ENCODE peak calls at places on chromosome 17, in seven cellular contexts. One of them, this sample, is unnamed.

GRCh38 chr17:3043737-3044365 is 19.6 kb downstream of the OR1D5 start:
- DNase-seq in astrocyte: no peak
- DNase-seq in astrocyte of the spinal cord: no peak
- DNase-seq in AG04450: no peak
- DNase-seq in tibial nerve: no peak
- DNase-seq in OCI-LY7: peak
- DNase-seq in transverse colon: no peak
- DNase-seq in this sample: peak

GRCh38 chr17:49565948-49566491 is 9.7 kb upstream of the NXPH3 start:
- DNase-seq in astrocyte: no peak
- DNase-seq in astrocyte of the spinal cord: peak
- DNase-seq in AG04450: no peak
- DNase-seq in tibial nerve: peak
- DNase-seq in OCI-LY7: no peak
- DNase-seq in transverse colon: peak
- DNase-seq in this sample: no peak

GRCh38 chr17:63783522-63783921 is 9.6 kb downstream of the DDX42 start:
- DNase-seq in astrocyte: no peak
- DNase-seq in astrocyte of the spinal cord: no peak
- DNase-seq in AG04450: no peak
- DNase-seq in tibial nerve: no peak
- DNase-seq in OCI-LY7: no peak
- DNase-seq in transverse colon: no peak
- DNase-seq in this sample: no peak

GRCh38 chr17:35287286-35287811 is 44.5 kb downstream of the SLFN5 start:
- DNase-seq in astrocyte: no peak
- DNase-seq in astrocyte of the spinal cord: no peak
- DNase-seq in AG04450: no peak
- DNase-seq in tibial nerve: no peak
- DNase-seq in OCI-LY7: no peak
- DNase-seq in transverse colon: no peak
- DNase-seq in this sample: peak

GRCh38 chr17:61251939-61252865 is 147.4 kb upstream of the TBX2 start:
- DNase-seq in astrocyte: peak
- DNase-seq in astrocyte of the spinal cord: peak
- DNase-seq in AG04450: peak
- DNase-seq in tibial nerve: peak
- DNase-seq in OCI-LY7: no peak
- DNase-seq in transverse colon: peak
- DNase-seq in this sample: peak

GRCh38 chr17:77209330-77209748 is 68.6 kb downstream of the SEC14L1 start:
- DNase-seq in astrocyte: no peak
- DNase-seq in astrocyte of the spinal cord: no peak
- DNase-seq in AG04450: no peak
- DNase-seq in tibial nerve: no peak
- DNase-seq in OCI-LY7: no peak
- DNase-seq in transverse colon: no peak
- DNase-seq in this sample: no peak

GRCh38 chr17:43367588-43368242 is 31.1 kb upstream of the ARL4D start:
- DNase-seq in astrocyte: peak
- DNase-seq in astrocyte of the spinal cord: peak
- DNase-seq in AG04450: peak
- DNase-seq in tibial nerve: no peak
- DNase-seq in OCI-LY7: peak
- DNase-seq in transverse colon: no peak
- DNase-seq in this sample: peak

GRCh38 chr17:27206447-27206846 is 87.5 kb upstream of the WSB1 start:
- DNase-seq in astrocyte: no peak
- DNase-seq in astrocyte of the spinal cord: no peak
- DNase-seq in AG04450: no peak
- DNase-seq in tibial nerve: no peak
- DNase-seq in OCI-LY7: peak
- DNase-seq in transverse colon: peak
- DNase-seq in this sample: peak

DNA sequence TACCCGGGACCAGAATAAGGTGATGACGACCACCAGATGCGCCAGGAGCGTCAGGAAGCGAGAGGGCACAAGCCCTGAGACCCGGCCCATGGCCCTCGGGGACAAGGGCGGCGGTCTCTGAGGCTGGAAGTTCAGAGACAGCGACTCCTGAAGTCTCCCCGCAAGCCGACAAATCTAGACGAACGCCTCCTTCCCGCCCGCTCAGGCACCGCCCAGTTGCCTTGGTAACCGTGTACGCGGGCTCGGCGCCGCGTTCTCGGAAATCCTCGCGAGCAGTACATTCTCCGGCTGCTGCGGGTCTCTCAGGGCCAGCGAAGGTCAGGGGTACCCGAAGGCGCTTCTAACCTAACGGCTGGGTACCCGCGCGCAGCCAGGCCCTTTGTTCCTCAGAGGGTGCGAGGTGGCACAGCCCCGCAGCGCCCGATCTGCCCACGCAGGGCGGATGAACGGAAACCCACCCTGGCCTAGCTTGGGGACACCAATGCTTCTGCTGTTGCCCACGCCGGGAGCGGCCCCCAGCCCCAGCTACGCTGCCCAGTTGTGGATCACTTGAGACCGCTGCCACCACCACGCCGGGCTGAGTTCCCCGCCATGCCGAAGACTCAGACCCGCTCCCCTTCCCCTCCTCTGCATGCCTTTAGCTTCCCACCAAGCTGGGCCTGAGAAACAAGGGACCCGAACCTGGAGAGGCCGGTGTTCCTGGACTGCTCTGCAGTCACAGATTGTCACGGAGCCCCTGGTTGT is at the start of gene TMEM107:
- DNase-seq in astrocyte: peak
- DNase-seq in astrocyte of the spinal cord: peak
- DNase-seq in AG04450: no peak
- DNase-seq in tibial nerve: peak
- DNase-seq in OCI-LY7: peak
- DNase-seq in transverse colon: peak
- DNase-seq in this sample: peak
- TF ChIP-seq CTCF in astrocyte: no peak
- TF ChIP-seq CTCF in astrocyte of the spinal cord: no peak
- TF ChIP-seq CTCF in AG04450: no peak
- TF ChIP-seq CTCF in tibial nerve: no peak
- TF ChIP-seq CTCF in OCI-LY7: no peak
- TF ChIP-seq CTCF in transverse colon: no peak
- TF ChIP-seq CTCF in this sample: peak

DNA sequence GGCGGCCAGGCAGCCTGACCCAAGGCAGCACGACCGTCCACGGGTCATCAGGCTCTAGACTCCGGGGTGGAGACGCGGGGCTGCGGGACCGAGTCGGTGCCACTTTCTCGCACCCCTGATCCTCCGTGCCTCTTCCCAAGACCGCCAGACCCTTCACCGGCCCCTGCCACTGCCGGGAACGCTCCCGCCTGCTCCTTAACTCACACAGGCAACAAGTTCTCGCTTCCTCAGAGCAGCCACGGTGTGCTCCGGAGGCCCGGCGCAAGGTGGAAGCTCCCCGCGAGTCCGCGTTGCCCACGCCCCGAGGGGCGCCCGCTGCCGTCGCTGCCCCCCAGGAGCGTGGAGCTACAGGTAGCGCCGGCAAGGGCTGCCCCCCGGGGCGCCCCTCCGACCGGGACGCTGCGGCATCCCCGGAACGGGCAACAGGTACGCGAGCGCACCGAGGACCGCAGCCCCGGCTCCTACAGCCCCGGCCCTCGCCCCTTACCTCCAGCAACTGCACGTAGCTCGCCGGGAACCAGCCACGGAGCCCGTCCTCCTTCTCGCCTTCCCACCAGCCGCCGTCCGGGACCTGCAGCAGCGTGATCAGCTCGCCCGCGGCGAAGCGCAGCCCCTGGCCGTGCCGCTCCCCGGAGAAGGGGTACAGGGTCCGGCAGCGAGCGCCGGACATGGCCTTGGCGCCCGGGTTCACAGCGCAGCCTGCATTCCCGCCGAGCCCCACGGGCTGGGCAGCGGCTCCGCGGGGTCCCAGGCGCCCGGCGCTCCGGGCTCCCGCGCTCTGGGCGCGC is 491 bp downstream of the GAS7 start:
- DNase-seq in astrocyte: no peak
- DNase-seq in astrocyte of the spinal cord: no peak
- DNase-seq in AG04450: no peak
- DNase-seq in tibial nerve: no peak
- DNase-seq in OCI-LY7: no peak
- DNase-seq in transverse colon: no peak
- DNase-seq in this sample: no peak
- H3K4me3 ChIP-seq in astrocyte: peak
- H3K4me3 ChIP-seq in astrocyte of the spinal cord: peak
- H3K4me3 ChIP-seq in AG04450: peak
- H3K4me3 ChIP-seq in tibial nerve: peak
- H3K4me3 ChIP-seq in OCI-LY7: no peak
- H3K4me3 ChIP-seq in transverse colon: peak
- H3K4me3 ChIP-seq in this sample: peak

DNA sequence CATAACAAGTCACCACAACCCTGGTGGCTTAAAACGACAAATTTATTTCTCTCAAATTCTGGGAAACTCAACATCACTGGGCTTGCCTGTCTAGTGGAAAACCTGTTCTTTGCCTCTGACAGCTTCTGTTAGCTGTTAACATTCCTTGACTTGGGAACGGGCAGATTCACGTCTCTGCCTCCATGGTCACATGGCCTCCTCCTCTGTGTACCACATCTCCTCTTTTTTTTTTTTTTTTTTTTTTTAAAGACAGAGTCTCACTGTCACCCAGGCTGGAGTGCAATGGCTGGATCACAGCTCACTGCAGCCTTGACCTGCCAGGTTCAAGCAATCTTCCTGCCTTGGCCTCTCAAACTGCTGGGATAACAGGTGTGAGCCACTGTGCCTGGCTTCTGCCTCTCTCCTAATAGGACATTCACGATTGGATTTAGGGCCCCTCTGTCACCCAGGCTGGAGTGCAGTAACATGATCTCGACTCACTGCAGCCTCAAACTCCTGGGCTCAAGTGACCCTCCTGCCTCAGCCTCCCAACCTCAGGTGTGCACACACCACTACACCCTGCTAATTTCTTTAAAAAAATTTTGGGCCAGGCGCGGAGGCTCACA is 11.7 kb upstream of the LLGL1 start:
- DNase-seq in astrocyte: no peak
- DNase-seq in astrocyte of the spinal cord: no peak
- DNase-seq in AG04450: no peak
- DNase-seq in tibial nerve: no peak
- DNase-seq in OCI-LY7: no peak
- DNase-seq in transverse colon: no peak
- DNase-seq in this sample: no peak
- TF ChIP-seq CTCF in astrocyte: no peak
- TF ChIP-seq CTCF in astrocyte of the spinal cord: no peak
- TF ChIP-seq CTCF in AG04450: no peak
- TF ChIP-seq CTCF in tibial nerve: no peak
- TF ChIP-seq CTCF in OCI-LY7: no peak
- TF ChIP-seq CTCF in transverse colon: no peak
- TF ChIP-seq CTCF in this sample: no peak

DNA sequence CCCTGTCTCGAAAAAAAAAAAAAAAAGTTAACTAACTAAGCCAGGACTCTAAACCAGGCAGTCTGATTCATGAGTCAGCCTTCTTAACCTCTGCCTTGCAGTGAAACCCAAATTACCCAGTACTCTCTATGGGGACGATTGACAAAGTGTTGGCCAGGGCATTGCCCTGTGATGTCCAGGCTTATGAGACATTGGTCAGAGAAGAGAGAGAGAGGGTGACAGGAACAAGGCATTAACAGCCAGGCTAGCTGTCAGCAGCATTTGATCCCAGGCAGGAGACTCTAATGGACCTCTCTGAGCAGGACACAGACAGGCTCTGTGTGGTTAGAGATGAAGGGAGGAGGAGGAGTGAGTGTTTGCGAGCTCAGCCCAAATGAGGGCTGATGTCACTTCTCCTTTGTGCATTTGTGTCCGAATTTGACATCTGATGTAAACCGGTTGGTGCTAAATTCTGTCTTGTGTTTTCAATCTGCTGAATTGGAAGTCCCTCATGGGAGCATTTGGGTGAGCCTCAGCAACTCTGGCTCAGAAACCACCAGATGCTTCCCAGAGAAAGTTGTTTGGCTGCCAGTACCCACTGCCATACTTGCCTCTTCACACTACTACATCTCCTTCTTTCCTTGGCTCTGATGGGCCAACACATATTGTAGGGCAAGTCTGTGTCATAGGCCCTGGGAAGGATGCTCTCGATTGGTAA is 4.3 kb upstream of the MYL4 start:
- DNase-seq in astrocyte: peak
- DNase-seq in astrocyte of the spinal cord: no peak
- DNase-seq in AG04450: no peak
- DNase-seq in tibial nerve: no peak
- DNase-seq in OCI-LY7: peak
- DNase-seq in transverse colon: no peak
- DNase-seq in this sample: peak
- H3K4me3 ChIP-seq in astrocyte: no peak
- H3K4me3 ChIP-seq in astrocyte of the spinal cord: no peak
- H3K4me3 ChIP-seq in AG04450: no peak
- H3K4me3 ChIP-seq in tibial nerve: no peak
- H3K4me3 ChIP-seq in OCI-LY7: peak
- H3K4me3 ChIP-seq in transverse colon: no peak
- H3K4me3 ChIP-seq in this sample: peak

This sample was measured in GM12865.